ENCODE peak calls at places on chromosomes 11 and 22, in six cellular contexts. Y is astrocyte of the spinal cord, T is 8988T, O is bronchial epithelial cell, M is endothelial cell of umbilical vein, F is uterus. X is an unnamed sample.

GRCh38 chr11:101003468-101003867 is 126.1 kb downstream of the PGR start:
- DNase-seq in Y (no peak), T (no peak), O (no peak), M (no peak), F (no peak), X (peak)

GRCh38 chr22:42780070-42780540 is 59.4 kb upstream of the A4GALT start:
- DNase-seq in Y (peak), T (peak), O (peak), M (peak), F (no peak), X (peak)

GRCh38 chr22:23113067-23113846 is 28.5 kb downstream of the RSPH14 start:
- DNase-seq in Y (peak), T (no peak), O (no peak), M (no peak), F (no peak), X (no peak)

GRCh38 chr11:91804057-91804456 is 420.6 kb upstream of the FAT3 start:
- DNase-seq in Y (peak), T (no peak), O (no peak), M (no peak), F (no peak), X (no peak)

GRCh38 chr11:87425391-87425790 is 387.7 kb downstream of the TMEM135 start:
- DNase-seq in Y (no peak), T (no peak), O (peak), M (no peak), F (no peak), X (peak)

GRCh38 chr11:62445314-62445740 is 26.5 kb downstream of the SCGB1A1 start:
- DNase-seq in Y (peak), T (no peak), O (no peak), M (peak), F (peak), X (no peak)

GRCh38 chr22:19855504-19856409 is 1.1 kb upstream of the GNB1L start:
- DNase-seq in Y (peak), T (no peak), O (peak), M (peak), F (peak), X (peak)

GRCh38 chr11:37104380-37104779 is 506.3 kb upstream of the RAG2 start:
- DNase-seq in Y (no peak), T (no peak), O (no peak), M (no peak), F (no peak), X (no peak)

GRCh38 chr11:133383689-133384088 is 148.6 kb downstream of the OPCML start:
- DNase-seq in Y (no peak), T (no peak), O (no peak), M (no peak), F (no peak), X (no peak)

GRCh38 chr11:65822760-65823528 is 10.8 kb upstream of the SNX32 start:
- DNase-seq in Y (no peak), T (no peak), O (no peak), M (no peak), F (no peak), X (no peak)

GRCh38 chr22:25208328-25208727 is 8.7 kb downstream of the CRYBB3 start:
- DNase-seq in Y (no peak), T (no peak), O (no peak), M (no peak), F (no peak), X (no peak)

GRCh38 chr11:83249972-83250593 is 36.1 kb downstream of the CCDC90B start:
- DNase-seq in Y (peak), T (peak), O (peak), M (peak), F (no peak), X (no peak)

GRCh38 chr11:120185678-120186407 is 25.0 kb upstream of the OAF start:
- DNase-seq in Y (no peak), T (no peak), O (no peak), M (no peak), F (peak), X (no peak)

GRCh38 chr11:76524461-76524860 is 79.6 kb downstream of the EMSY start:
- DNase-seq in Y (no peak), T (no peak), O (peak), M (no peak), F (no peak), X (no peak)

GRCh38 chr22:40178417-40179409 is 988 bp downstream of the TNRC6B start:
- DNase-seq in Y (peak), T (no peak), O (peak), M (peak), F (no peak), X (peak)

GRCh38 chr11:76515494-76515893 is 70.7 kb downstream of the EMSY start:
- DNase-seq in Y (no peak), T (no peak), O (no peak), M (no peak), F (no peak), X (no peak)

GRCh38 chr11:812390-812789 is 2.6 kb downstream of the RPLP2 start:
- DNase-seq in Y (no peak), T (no peak), O (no peak), M (no peak), F (no peak), X (no peak)

GRCh38 chr11:134497586-134497985 is 85.5 kb upstream of the B3GAT1 start:
- DNase-seq in Y (no peak), T (no peak), O (no peak), M (no peak), F (no peak), X (no peak)

GRCh38 chr11:49208006-49208721 is at the start of gene FOLH1:
- DNase-seq in Y (no peak), T (no peak), O (peak), M (peak), F (peak), X (peak)

GRCh38 chr11:9428706-9429105 is 32.1 kb upstream of the ZNF143 start:
- DNase-seq in Y (no peak), T (no peak), O (no peak), M (no peak), F (no peak), X (no peak)

GRCh38 chr11:72759468-72759867 is 7.3 kb upstream of the ARAP1 start:
- DNase-seq in Y (no peak), T (no peak), O (no peak), M (no peak), F (no peak), X (no peak)

GRCh38 chr11:46680164-46680760 is 20.2 kb downstream of the ARHGAP1 start:
- DNase-seq in Y (no peak), T (no peak), O (no peak), M (no peak), F (no peak), X (no peak)

GRCh38 chr22:49999063-49999900 is 13.3 kb downstream of the IL17REL start:
- DNase-seq in Y (no peak), T (peak), O (no peak), M (no peak), F (no peak), X (peak)

GRCh38 chr11:8071616-8072581 is 9.1 kb upstream of the TUB start:
- DNase-seq in Y (no peak), T (no peak), O (no peak), M (no peak), F (no peak), X (no peak)

GRCh38 chr22:20403779-20404140 is 9.8 kb downstream of the ZNF74 start:
- DNase-seq in Y (no peak), T (no peak), O (no peak), M (no peak), F (no peak), X (no peak)

GRCh38 chr11:2762451-2762850 is 62.7 kb upstream of the KCNQ1OT1 start:
- DNase-seq in Y (no peak), T (no peak), O (no peak), M (no peak), F (no peak), X (no peak)

GRCh38 chr22:21760640-21761039 is 25.0 kb upstream of the YPEL1 start:
- DNase-seq in Y (peak), T (no peak), O (peak), M (no peak), F (no peak), X (no peak)

GRCh38 chr22:45105281-45105700 is 58.4 kb upstream of the NUP50 start:
- DNase-seq in Y (no peak), T (no peak), O (peak), M (no peak), F (no peak), X (no peak)

GRCh38 chr11:103994111-103994510 is 42.3 kb upstream of the DDI1 start:
- DNase-seq in Y (no peak), T (no peak), O (no peak), M (no peak), F (no peak), X (no peak)

GRCh38 chr11:22703040-22703439 is 36.6 kb downstream of the GAS2 start:
- DNase-seq in Y (peak), T (peak), O (peak), M (peak), F (no peak), X (peak)

GRCh38 chr11:64713031-64713780 is 9.8 kb downstream of the NRXN2 start:
- DNase-seq in Y (peak), T (no peak), O (peak), M (peak), F (peak), X (peak)

X was measured in ELF-1.